ENCODE peak calls at places on chromosomes 6 and 20, in four cellular contexts. W is heart right ventricle, R is Panc1, O is uterus. P is an unnamed sample.

GRCh38 chr6:122048570-122048969 is 350.9 kb upstream of the HSF2 start:
- DNase-seq in O (no peak), R (no peak), W (no peak), P (no peak)

GRCh38 chr20:19026901-19027644 is 185.4 kb upstream of the SLC24A3 start:
- DNase-seq in R (no peak), W (no peak), O (no peak), P (no peak)

GRCh38 chr20:61819921-61820825 is 245.5 kb downstream of the TAF4 start:
- DNase-seq in W (no peak), R (no peak), O (no peak), P (no peak)

GRCh38 chr6:150713876-150714275 is 114.2 kb downstream of the PLEKHG1 start:
- DNase-seq in W (no peak), R (no peak), O (no peak), P (no peak)

GRCh38 chr6:158039178-158039557 is 57.5 kb downstream of the SYNJ2 start:
- DNase-seq in O (no peak), R (no peak), W (no peak), P (no peak)

GRCh38 chr6:44100088-44100550 is 27.1 kb downstream of the MRPL14 start:
- DNase-seq in R (no peak), W (peak; percentile 30), O (no peak), P (no peak)

GRCh38 chr6:165632194-165632593 is 30.8 kb downstream of the PDE10A start:
- DNase-seq in O (no peak), R (no peak), W (no peak), P (no peak)

GRCh38 chr6:88368071-88368787 is 202.1 kb upstream of the CNR1 start:
- DNase-seq in R (no peak), W (no peak), O (no peak), P (no peak)

GRCh38 chr6:37966801-37967200 is 147.3 kb downstream of the ZFAND3 start:
- DNase-seq in R (no peak), O (no peak), W (no peak), P (no peak)

GRCh38 chr6:56803594-56803993 is 151.3 kb upstream of the BEND6 start:
- DNase-seq in R (no peak), O (no peak), W (no peak), P (no peak)

GRCh38 chr6:168102093-168102985 is 23.3 kb upstream of the FRMD1 start:
- DNase-seq in R (no peak), W (no peak), O (no peak), P (no peak)

GRCh38 chr6:45574885-45575284 is 197.2 kb upstream of the SUPT3H start:
- DNase-seq in W (no peak), O (no peak), R (no peak), P (peak; percentile 48)

GRCh38 chr6:110534731-110535164 is 58.3 kb upstream of the SLC22A16 start:
- DNase-seq in O (no peak), W (no peak), R (no peak), P (no peak)

GRCh38 chr6:21595265-21595950 is 1.9 kb downstream of the SOX4 start:
- DNase-seq in O (peak; percentile 56), R (no peak), W (peak; percentile 39), P (no peak)

GRCh38 chr6:11616200-11616611 is 78.7 kb downstream of the TMEM170B start:
- DNase-seq in R (no peak), W (no peak), O (no peak), P (no peak)

GRCh38 chr6:105982761-105983600 is 103.2 kb upstream of the PRDM1 start:
- DNase-seq in R (no peak), O (no peak), W (no peak), P (no peak)

GRCh38 chr6:160831751-160832150 is 129.7 kb downstream of the PLG start:
- DNase-seq in R (no peak), O (no peak), W (no peak), P (no peak)

GRCh38 chr6:166942393-166943168 is 13.8 kb downstream of the RNASET2 start:
- DNase-seq in W (no peak), R (no peak), O (no peak), P (no peak)

GRCh38 chr6:96990462-96990861 is 65.9 kb downstream of the KLHL32 start:
- DNase-seq in W (no peak), R (no peak), O (no peak), P (no peak)

GRCh38 chr6:35719830-35720733 is 16.8 kb upstream of the ARMC12 start:
- DNase-seq in W (peak; percentile 52), O (peak; percentile 48), R (no peak), P (peak; percentile 58)

GRCh38 chr6:138099832-138100231 is 7.4 kb downstream of the PERP start:
- DNase-seq in R (no peak), W (no peak), O (no peak), P (no peak)

GRCh38 chr20:52598306-52598705 is 373.9 kb upstream of the TSHZ2 start:
- DNase-seq in R (no peak), O (no peak), W (no peak), P (no peak)

GRCh38 chr6:3426091-3426780 is 30.6 kb downstream of the SLC22A23 start:
- DNase-seq in R (no peak), W (no peak), O (no peak), P (no peak)
- H3K4me1 ChIP-seq in R (no peaks in the 10 kb centered on the region), W (peaks cover 12% of the 10 kb centered on the region), O (no peaks in the 10 kb centered on the region), P (peaks cover 25% of the 10 kb centered on the region)

DNA sequence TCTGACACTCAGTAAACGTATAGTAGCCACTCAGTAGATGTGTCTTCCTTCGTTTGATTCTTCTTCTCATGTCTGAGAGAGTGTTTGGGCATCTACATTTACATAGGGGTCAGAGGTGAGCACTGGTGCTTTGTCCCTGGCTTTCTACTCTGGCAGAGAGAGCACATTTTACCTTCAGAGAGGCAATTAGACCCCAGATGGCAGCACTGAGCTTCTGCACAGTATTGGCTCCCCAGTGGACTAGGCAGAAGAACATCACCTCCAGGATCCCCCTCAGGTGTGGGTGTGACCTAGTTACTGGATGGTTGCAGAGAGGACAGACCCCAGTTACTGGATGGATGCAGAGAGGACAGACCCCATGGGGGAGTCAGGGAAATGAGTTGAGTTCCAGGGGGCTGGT is 327.2 kb downstream of the DHX35 start:
- DNase-seq in O (no peak), W (no peak), R (peak; percentile 17), P (no peak)
- TF ChIP-seq CTCF in O (no peak), W (no peak), R (peak; percentile 52), P (no peak)

GRCh38 chr20:14664101-14664500 is 326.7 kb upstream of the FLRT3 start:
- DNase-seq in O (no peak), W (no peak), R (no peak), P (no peak)

GRCh38 chr20:14672066-14672465 is 334.7 kb upstream of the FLRT3 start:
- DNase-seq in R (no peak), W (no peak), O (no peak), P (no peak)

GRCh38 chr20:14673164-14673563 is 335.8 kb upstream of the FLRT3 start:
- DNase-seq in W (no peak), R (no peak), O (no peak), P (no peak)

GRCh38 chr20:14667241-14667640 is 329.8 kb upstream of the FLRT3 start:
- DNase-seq in W (no peak), O (no peak), R (no peak), P (no peak)
- H3K4me1 ChIP-seq in W (no peaks in the 10 kb centered on the region), O (no peaks in the 10 kb centered on the region), R (no peaks in the 10 kb centered on the region), P (no peaks in the 10 kb centered on the region)

GRCh38 chr20:13687827-13688226 is 49.1 kb upstream of the TASP1 start:
- DNase-seq in W (no peak), O (no peak), R (no peak), P (no peak)
- TF ChIP-seq CTCF in W (no peak), O (no peak), R (no peak), P (no peak)

GRCh38 chr20:57156050-57156770 is 110.2 kb downstream of the BMP7 start:
- DNase-seq in W (no peak), O (no peak), R (no peak), P (no peak)

GRCh38 chr20:57157106-57157691 is 109.2 kb downstream of the BMP7 start:
- DNase-seq in W (peak; percentile 56), O (no peak), R (no peak), P (no peak)

GRCh38 chr20:57155415-57155814 is 111.0 kb downstream of the BMP7 start:
- DNase-seq in O (no peak), W (no peak), R (no peak), P (no peak)

GRCh38 chr20:57150559-57150958 is 115.9 kb downstream of the BMP7 start:
- DNase-seq in R (no peak), W (no peak), O (no peak), P (no peak)

GRCh38 chr20:57153238-57153905 is 113.1 kb downstream of the BMP7 start:
- DNase-seq in R (no peak), O (no peak), W (no peak), P (no peak)
- H3K4me1 ChIP-seq in R (no peaks in the 10 kb centered on the region), O (no peaks in the 10 kb centered on the region), W (no peaks in the 10 kb centered on the region), P (no peaks in the 10 kb centered on the region)

GRCh38 chr6:62035952-62036351 is 250.1 kb downstream of the KHDRBS2 start:
- DNase-seq in W (no peak), O (no peak), R (no peak), P (no peak)
- TF ChIP-seq CTCF in W (no peak), O (no peak), R (no peak), P (no peak)

DNA sequence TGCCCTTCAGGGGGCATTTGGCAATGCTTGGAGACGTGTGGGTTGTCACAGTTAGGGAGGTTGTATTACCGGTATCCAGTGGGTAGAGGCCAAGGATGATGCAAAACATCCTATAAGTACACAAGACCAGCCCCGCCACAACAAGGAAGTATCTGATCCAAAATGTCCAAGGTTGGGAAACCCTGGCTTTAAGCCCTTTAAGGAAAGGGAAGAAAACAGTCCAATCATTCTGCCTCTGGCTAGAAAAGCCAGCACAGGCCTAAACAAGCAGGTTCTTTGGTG is 3.6 kb upstream of the ZMYND8 start:
- DNase-seq in O (peak; percentile 73), W (peak; percentile 29), R (no peak), P (peak; percentile 60)
- H3K4me1 ChIP-seq in O (peaks cover 37% of the 10 kb centered on the region), W (peaks cover 71% of the 10 kb centered on the region), R (peaks cover 77% of the 10 kb centered on the region), P (peaks cover 73% of the 10 kb centered on the region)

GRCh38 chr6:13383280-13384163 is 55.2 kb upstream of the TBC1D7 start:
- DNase-seq in W (no peak), O (no peak), R (no peak), P (no peak)
- TF ChIP-seq CTCF in W (no peak), O (no peak), R (no peak), P (no peak)